ENCODE peak calls at places on chromosomes 2 and 18, in four cellular contexts. F is epithelial cell of proximal tubule, T is MCF 10A, I is NCI-H524 treated with DMSO at 0.1 percent for 48 hours. P is an unnamed sample.
A peak's percentile ranks its signal among the peaks of the same experiment; 100 is the strongest.

GRCh38 chr2:218886461-218886947 is 5.9 kb downstream of the WNT10A start:
- DNase-seq in F (no peak), T (no peak), I (peak; percentile 91), P (no peak)

GRCh38 chr2:155965415-155966070 is 367.0 kb downstream of the NR4A2 start:
- DNase-seq in F (no peak), T (peak; percentile 33), I (no peak), P (no peak)

GRCh38 chr2:201697899-201698298 is 545 bp downstream of the MPP4 start:
- DNase-seq in F (no peak), T (peak; percentile 20), I (no peak), P (no peak)

GRCh38 chr18:30545393-30545792 is 497.1 kb downstream of the DSC3 start:
- DNase-seq in F (no peak), T (no peak), I (no peak), P (no peak)

GRCh38 chr18:28149810-28150420 is 27.0 kb downstream of the CDH2 start:
- DNase-seq in F (no peak), T (no peak), I (no peak), P (no peak)

GRCh38 chr2:128727914-128728313 is 409.2 kb upstream of the HS6ST1 start:
- DNase-seq in F (no peak), T (peak; percentile 88), I (no peak), P (no peak)

GRCh38 chr2:170227467-170228075 is 49.6 kb downstream of the MYO3B start:
- DNase-seq in F (no peak), T (no peak), I (no peak), P (no peak)

GRCh38 chr2:219748673-219749570 is 121.5 kb downstream of the SLC4A3 start:
- DNase-seq in F (no peak), T (no peak), I (no peak), P (no peak)

GRCh38 chr2:61853086-61853847 is 593 bp downstream of the FAM161A start:
- DNase-seq in F (no peak), T (peak; percentile 7), I (peak; percentile 28), P (peak; percentile 83)

GRCh38 chr2:136310005-136310495 is 192.1 kb upstream of the CXCR4 start:
- DNase-seq in F (no peak), T (no peak), I (no peak), P (no peak)

GRCh38 chr2:66683599-66683998 is 248.7 kb downstream of the MEIS1 start:
- DNase-seq in F (no peak), T (no peak), I (peak; percentile 42), P (no peak)

GRCh38 chr2:48220463-48220862 is 309.5 kb upstream of the STON1 start:
- DNase-seq in F (no peak), T (no peak), I (no peak), P (no peak)

GRCh38 chr2:72602711-72603110 is 223.1 kb downstream of the EXOC6B start:
- DNase-seq in F (no peak), T (no peak), I (no peak), P (no peak)

GRCh38 chr2:178891265-178891958 is 84.2 kb upstream of the TTN start:
- DNase-seq in F (no peak), T (peak; percentile 76), I (no peak), P (peak; percentile 64)

GRCh38 chr2:116510117-116510671 is 1304.3 kb upstream of the DDX18 start:
- DNase-seq in F (no peak), T (peak; percentile 61), I (no peak), P (peak; percentile 34)

GRCh38 chr2:170177950-170178781 is at the start of gene MYO3B:
- DNase-seq in F (peak; percentile 52), T (no peak), I (no peak), P (no peak)

GRCh38 chr2:120858361-120858760 is 122.7 kb downstream of the GLI2 start:
- DNase-seq in F (no peak), T (no peak), I (no peak), P (no peak)

GRCh38 chr2:52703004-52703403 is 1064.6 kb upstream of the CHAC2 start:
- DNase-seq in F (no peak), T (no peak), I (no peak), P (no peak)

GRCh38 chr18:44130365-44130942 is 550.2 kb upstream of the SETBP1 start:
- DNase-seq in F (no peak), T (peak; percentile 61), I (peak; percentile 29), P (peak; percentile 36)

GRCh38 chr2:190679813-190680591 is 31.1 kb downstream of the NAB1 start:
- DNase-seq in F (no peak), T (peak; percentile 95), I (no peak), P (peak; percentile 89)

GRCh38 chr2:27446057-27446456 is 3.9 kb downstream of the KRTCAP3 start:
- DNase-seq in F (no peak), T (peak; percentile 88), I (no peak), P (no peak)

GRCh38 chr2:204452464-204453023 is 92.7 kb upstream of the PARD3B start:
- DNase-seq in F (peak; percentile 99), T (peak; percentile 85), I (peak; percentile 55), P (peak; percentile 43)

GRCh38 chr2:79162132-79162531 is 2.6 kb upstream of the REG3A start:
- DNase-seq in F (no peak), T (no peak), I (no peak), P (no peak)

GRCh38 chr2:2590796-2591541 is 259.9 kb upstream of the MYT1L start:
- DNase-seq in F (no peak), T (no peak), I (peak; percentile 37), P (no peak)

GRCh38 chr2:241678784-241679540 is 7.7 kb downstream of the DTYMK start:
- DNase-seq in F (no peak), T (no peak), I (no peak), P (no peak)

GRCh38 chr2:178142274-178143065 is 30.2 kb downstream of the RBM45 start:
- DNase-seq in F (no peak), T (no peak), I (peak; percentile 2), P (no peak)

GRCh38 chr18:47545613-47546012 is 294.2 kb upstream of the SKOR2 start:
- DNase-seq in F (no peak), T (peak; percentile 4), I (no peak), P (peak; percentile 68)

GRCh38 chr18:74510770-74511095 is 14.6 kb downstream of the CNDP2 start:
- DNase-seq in F (no peak), T (no peak), I (no peak), P (peak; percentile 5)

GRCh38 chr2:69453475-69454129 is 16.4 kb upstream of the NFU1 start:
- DNase-seq in F (no peak), T (no peak), I (no peak), P (no peak)

GRCh38 chr2:149894760-149895159 is 307.2 kb upstream of the MMADHC start:
- DNase-seq in F (no peak), T (no peak), I (no peak), P (no peak)

GRCh38 chr2:233006648-233007047 is 6.4 kb downstream of the NGEF start:
- DNase-seq in F (no peak), T (no peak), I (no peak), P (no peak)

GRCh38 chr2:129233751-129234406 is 745.6 kb upstream of the RAB6C start:
- DNase-seq in F (no peak), T (peak; percentile 17), I (no peak), P (no peak)

GRCh38 chr2:136057023-136057801 is 60.7 kb downstream of the CXCR4 start:
- DNase-seq in F (no peak), T (no peak), I (no peak), P (no peak)

GRCh38 chr2:221025397-221025796 is 546.7 kb downstream of the EPHA4 start:
- DNase-seq in F (no peak), T (no peak), I (no peak), P (no peak)

GRCh38 chr2:152715854-152716428 is 1.3 kb downstream of the PRPF40A start:
- DNase-seq in F (no peak), T (peak; percentile 65), I (no peak), P (peak; percentile 57)

GRCh38 chr2:239952251-239952650 is 72.9 kb downstream of the NDUFA10 start:
- DNase-seq in F (no peak), T (no peak), I (no peak), P (no peak)